ENCODE peak calls at places on chromosomes 16 and 17, in five cellular contexts. D, O, Y, C and W are unnamed samples.

GRCh38 chr17:1035546-1036170 is 38.7 kb downstream of the TIMM22 start:
- ATAC-seq in O (no peak), Y (no peak), C (peak; percentile 6), D (no peak), W (no peak)

GRCh38 chr16:58582971-58583765 is 46.5 kb downstream of the CNOT1 start:
- ATAC-seq in C (no peak), D (no peak), O (no peak), Y (no peak), W (no peak)

GRCh38 chr17:6711681-6712057 is 1.5 kb downstream of the SLC13A5 start:
- ATAC-seq in D (no peak), Y (no peak), O (peak; percentile 22), C (no peak), W (no peak)

GRCh38 chr17:27601069-27601974 is 29.7 kb upstream of the LGALS9 start:
- ATAC-seq in O (peak; percentile 17), Y (peak; percentile 53), C (peak; percentile 61), D (peak; percentile 48), W (peak; percentile 57)

GRCh38 chr16:10646581-10647263 is 48.0 kb downstream of the TEKT5 start:
- ATAC-seq in Y (no peak), D (no peak), O (peak; percentile 7), C (peak; percentile 62), W (no peak)

GRCh38 chr17:72631568-72631967 is 460.9 kb downstream of the SLC39A11 start:
- ATAC-seq in C (peak; percentile 20), O (peak; percentile 79), D (no peak), Y (no peak), W (no peak)

GRCh38 chr17:55588858-55589257 is 77.6 kb upstream of the SMIM36 start:
- ATAC-seq in D (no peak), O (no peak), C (no peak), Y (no peak), W (no peak)

GRCh38 chr17:14125518-14126125 is 56.3 kb downstream of the COX10 start:
- ATAC-seq in Y (no peak), O (no peak), D (no peak), C (no peak), W (no peak)

GRCh38 chr16:8717469-8717868 is 43.1 kb downstream of the ABAT start:
- ATAC-seq in D (no peak), O (no peak), Y (no peak), C (no peak), W (no peak)

GRCh38 chr16:22685162-22685830 is 128.7 kb upstream of the HS3ST2 start:
- ATAC-seq in D (no peak), C (no peak), Y (no peak), O (no peak), W (peak; percentile 95)

GRCh38 chr17:49975531-49975930 is 6.5 kb downstream of the DLX4 start:
- ATAC-seq in O (no peak), D (no peak), C (no peak), Y (no peak), W (no peak)

GRCh38 chr16:1770328-1771071 is 843 bp downstream of the NME3 start:
- ATAC-seq in C (peak; percentile 11), O (no peak), D (peak; percentile 5), Y (peak; percentile 38), W (peak; percentile 40)

GRCh38 chr17:31598388-31598760 is 206.9 kb downstream of the RAB11FIP4 start:
- ATAC-seq in O (no peak), C (no peak), D (no peak), Y (no peak), W (no peak)

GRCh38 chr16:64669573-64669972 is 452.3 kb downstream of the CDH11 start:
- ATAC-seq in O (no peak), Y (no peak), C (no peak), D (no peak), W (no peak)

GRCh38 chr16:21167929-21168602 is 9.6 kb downstream of the LDAF1 start:
- ATAC-seq in Y (no peak), C (no peak), O (no peak), D (no peak), W (no peak)

GRCh38 chr17:4162366-4162765 is 19.4 kb downstream of the CYB5D2 start:
- ATAC-seq in C (no peak), Y (peak; percentile 31), D (peak; percentile 31), O (no peak), W (no peak)

GRCh38 chr17:82274134-82275020 is 877 bp upstream of the CSNK1D start:
- ATAC-seq in Y (no peak), O (no peak), C (no peak), D (no peak), W (no peak)

GRCh38 chr17:82863646-82863940 is 23.8 kb upstream of the ZNF750 start:
- ATAC-seq in C (peak; percentile 9), O (no peak), Y (no peak), D (no peak), W (no peak)

GRCh38 chr16:79434097-79434496 is 166.4 kb downstream of the MAF start:
- ATAC-seq in Y (no peak), O (no peak), C (no peak), D (no peak), W (no peak)

GRCh38 chr17:39627717-39628516 is 1.2 kb downstream of the PPP1R1B start:
- ATAC-seq in Y (no peak), O (peak; percentile 66), C (no peak), D (no peak), W (peak; percentile 6)

GRCh38 chr17:67125417-67125816 is 81.1 kb downstream of the CACNG1 start:
- ATAC-seq in Y (no peak), C (no peak), D (no peak), O (no peak), W (no peak)

GRCh38 chr16:18782697-18783429 is 7.3 kb downstream of the RPS15A start:
- ATAC-seq in D (no peak), Y (no peak), C (no peak), O (no peak), W (no peak)

GRCh38 chr17:27343972-27344607 is 50.2 kb downstream of the WSB1 start:
- ATAC-seq in O (no peak), D (no peak), C (no peak), Y (no peak), W (no peak)

GRCh38 chr16:80518436-80518835 is 22.4 kb upstream of the DYNLRB2 start:
- ATAC-seq in D (no peak), C (no peak), O (no peak), Y (no peak), W (no peak)

GRCh38 chr17:75889454-75889853 is 7.3 kb downstream of the TRIM65 start:
- ATAC-seq in O (no peak), C (no peak), Y (peak; percentile 44), D (peak; percentile 30), W (no peak)

GRCh38 chr17:10265100-10265810 is 66.8 kb upstream of the GAS7 start:
- ATAC-seq in D (no peak), O (no peak), C (no peak), Y (peak; percentile 88), W (no peak)

GRCh38 chr16:1981398-1981836 is at the start of gene NOXO1:
- ATAC-seq in D (no peak), O (no peak), Y (peak; percentile 66), C (no peak), W (no peak)

GRCh38 chr16:78300469-78300868 is 201.0 kb downstream of the WWOX start:
- ATAC-seq in D (no peak), Y (no peak), C (no peak), O (no peak), W (no peak)

GRCh38 chr17:32142857-32143524 is 689 bp downstream of the RHOT1 start:
- ATAC-seq in Y (peak; percentile 34), O (peak; percentile 54), C (peak; percentile 57), D (peak; percentile 85), W (no peak)

GRCh38 chr17:82874011-82874835 is 34.4 kb upstream of the ZNF750 start:
- ATAC-seq in C (no peak), D (no peak), Y (no peak), O (no peak), W (no peak)

GRCh38 chr17:51908841-51909537 is 249.5 kb downstream of the CA10 start:
- ATAC-seq in D (no peak), C (no peak), Y (no peak), O (no peak), W (no peak)

GRCh38 chr16:67017451-67017750 is 11.5 kb upstream of the CBFB start:
- ATAC-seq in C (no peak), D (no peak), Y (no peak), O (no peak), W (no peak)

GRCh38 chr17:15432807-15433547 is 34.4 kb downstream of the CDRT4 start:
- ATAC-seq in O (peak; percentile 83), D (no peak), Y (no peak), C (no peak), W (peak; percentile 67)

GRCh38 chr17:17826340-17826708 is 10.5 kb downstream of the SREBF1 start:
- ATAC-seq in O (no peak), C (no peak), Y (no peak), D (no peak), W (no peak)

GRCh38 chr17:17824119-17824779 is 12.5 kb downstream of the SREBF1 start:
- ATAC-seq in C (peak; percentile 14), O (peak; percentile 6), D (no peak), Y (peak; percentile 39), W (no peak)

GRCh38 chr17:17822189-17822978 is 14.4 kb downstream of the SREBF1 start:
- ATAC-seq in Y (no peak), O (no peak), C (no peak), D (no peak), W (peak; percentile 36)

GRCh38 chr17:17824780-17825614 is 11.8 kb downstream of the SREBF1 start:
- ATAC-seq in Y (no peak), C (peak; percentile 6), D (peak; percentile 3), O (peak; percentile 26), W (no peak)

GRCh38 chr17:17823433-17824118 is 13.2 kb downstream of the SREBF1 start:
- ATAC-seq in C (peak; percentile 76), Y (peak; percentile 84), D (peak; percentile 86), O (peak; percentile 79), W (peak; percentile 92)
- TF ChIP-seq EP300 in C (peak; percentile 37), Y (no peak), D (no peak), O (peak; percentile 79), W (no peak)

GRCh38 chr17:2731807-2732206 is 17.6 kb downstream of the CCDC92B start:
- ATAC-seq in D (no peak), O (no peak), Y (no peak), C (no peak), W (no peak)
- TF ChIP-seq EP300 in D (no peak), O (no peak), Y (no peak), C (no peak), W (no peak)

GRCh38 chr17:65485388-65486299 is 75.8 kb downstream of the AXIN2 start:
- ATAC-seq in D (no peak), O (no peak), C (no peak), Y (no peak), W (peak; percentile 36)
- TF ChIP-seq EP300 in D (no peak), O (no peak), C (no peak), Y (no peak), W (no peak)

DNA sequence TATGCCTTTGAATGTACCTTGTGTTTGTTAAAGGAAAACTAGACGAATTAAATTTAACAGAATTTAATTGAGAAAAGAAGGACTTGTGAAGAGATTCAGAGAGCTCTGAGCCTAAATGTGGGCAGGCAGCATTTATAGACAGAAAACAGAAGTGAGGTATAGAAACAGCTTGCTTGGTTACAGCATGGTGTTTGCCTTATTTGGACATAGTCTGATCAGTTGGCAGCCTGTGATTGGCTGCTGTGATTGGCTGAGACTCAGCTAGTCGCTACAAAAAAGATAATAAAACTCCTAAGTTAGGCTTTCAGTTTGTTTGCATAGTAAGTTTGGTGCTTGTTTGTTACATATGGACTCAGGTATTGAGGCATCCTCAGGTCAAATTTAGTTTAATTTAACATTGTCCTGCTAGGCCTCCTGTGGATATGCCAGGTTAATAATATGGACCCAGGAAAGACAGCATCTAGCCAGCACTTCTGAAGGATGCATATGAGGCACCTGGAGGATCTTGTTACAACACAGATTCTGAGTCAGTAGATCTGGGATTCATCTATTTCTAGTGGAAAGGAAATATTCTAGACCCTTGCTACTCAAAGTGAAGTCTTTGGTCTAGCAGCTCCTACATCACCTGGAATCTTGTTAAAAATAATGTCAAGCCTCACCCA is 43.4 kb downstream of the SLFN5 start:
- ATAC-seq in O (no peak), C (no peak), Y (peak; percentile 94), D (no peak), W (no peak)
- TF ChIP-seq EP300 in O (no peak), C (no peak), Y (no peak), D (no peak), W (no peak)